ENCODE peak calls at places on chromosomes 7 and 10, in eight cellular contexts. A is GM06990, F is cardiac muscle cell, D is BE2C, J is HepG2, Z is stomach, K is heart right ventricle, U is tibial artery. Q is an unnamed sample. For H3K27me3, the result is how much of the 10 kb centered on the place peaks cover.

GRCh38 chr7:80885774-80886173 is 33.1 kb downstream of the SEMA3C start:
- DNase-seq in A (no peak), K (no peak), D (no peak), F (no peak), Z (no peak), J (no peak), U (no peak), Q (no peak)

GRCh38 chr10:103839867-103840746 is 15.3 kb downstream of the SH3PXD2A start:
- DNase-seq in K (peak), J (no peak), A (no peak), F (no peak), Z (peak), D (no peak), U (no peak), Q (no peak)

GRCh38 chr10:131731780-131732630 is 168.8 kb upstream of the PPP2R2D start:
- DNase-seq in A (no peak), F (no peak), D (no peak), U (no peak), K (no peak), Z (peak), J (no peak), Q (no peak)

GRCh38 chr10:68553599-68553998 is 6.5 kb upstream of the TET1 start:
- DNase-seq in D (no peak), A (no peak), Z (no peak), J (no peak), K (no peak), F (no peak), U (no peak), Q (no peak)

GRCh38 chr10:123576706-123577105 is 89.4 kb upstream of the GPR26 start:
- DNase-seq in U (no peak), K (no peak), J (no peak), A (no peak), D (no peak), F (no peak), Z (no peak), Q (no peak)

GRCh38 chr7:121069346-121070100 is 81.0 kb downstream of the CPED1 start:
- DNase-seq in F (no peak), D (no peak), Z (no peak), U (peak), J (no peak), K (no peak), A (no peak), Q (no peak)

GRCh38 chr7:55438085-55438764 is 73.1 kb downstream of the LANCL2 start:
- DNase-seq in A (no peak), J (no peak), U (no peak), F (no peak), K (no peak), D (no peak), Z (no peak), Q (no peak)

GRCh38 chr10:23081156-23081833 is 14.1 kb upstream of the MSRB2 start:
- DNase-seq in J (no peak), A (no peak), D (peak), Z (no peak), F (peak), U (no peak), K (no peak), Q (no peak)

GRCh38 chr7:40268836-40269235 is 134.0 kb downstream of the SUGCT start:
- DNase-seq in F (no peak), Z (no peak), D (no peak), K (no peak), U (no peak), A (no peak), J (no peak), Q (no peak)

GRCh38 chr7:29158748-29159147 is 12.4 kb upstream of the CPVL start:
- DNase-seq in Z (no peak), D (no peak), J (no peak), A (no peak), K (no peak), U (no peak), F (no peak), Q (no peak)

GRCh38 chr7:109983618-109984017 is 1107.3 kb upstream of the LRRN3 start:
- DNase-seq in U (no peak), Z (no peak), A (no peak), J (no peak), F (no peak), D (no peak), K (no peak), Q (no peak)

GRCh38 chr10:58697691-58698090 is 185.0 kb downstream of the BICC1 start:
- DNase-seq in A (no peak), U (no peak), D (no peak), K (no peak), Z (no peak), J (no peak), F (no peak), Q (peak)

GRCh38 chr7:109956916-109957315 is 1134.0 kb upstream of the LRRN3 start:
- DNase-seq in D (no peak), A (no peak), U (no peak), Z (no peak), F (no peak), K (no peak), J (no peak), Q (no peak)

GRCh38 chr10:129971381-129972144 is 7.5 kb upstream of the EBF3 start:
- DNase-seq in D (peak), U (peak), A (peak), F (peak), K (peak), Z (peak), J (peak), Q (peak)

GRCh38 chr10:121379025-121379424 is 219.2 kb downstream of the FGFR2 start:
- DNase-seq in U (no peak), F (no peak), J (no peak), K (no peak), A (no peak), Z (no peak), D (no peak), Q (no peak)

GRCh38 chr10:66835400-66835799 is 90.4 kb upstream of the LRRTM3 start:
- DNase-seq in D (no peak), J (no peak), K (no peak), F (no peak), A (no peak), U (no peak), Z (no peak), Q (no peak)

GRCh38 chr7:142383826-142384507 is 126.1 kb upstream of the PRSS58 start:
- DNase-seq in Z (no peak), K (no peak), D (no peak), J (no peak), A (no peak), F (no peak), U (no peak), Q (no peak)

GRCh38 chr10:100909506-100910260 is 3.1 kb upstream of the SLF2 start:
- DNase-seq in K (no peak), F (peak), Z (no peak), J (no peak), U (no peak), A (no peak), D (no peak), Q (peak)

GRCh38 chr10:91891285-91892001 is 17.8 kb downstream of the FGFBP3 start:
- DNase-seq in U (no peak), K (no peak), J (peak), Z (no peak), F (peak), D (no peak), A (no peak), Q (no peak)

GRCh38 chr10:98259606-98260319 is 8.2 kb downstream of the LOXL4 start:
- DNase-seq in K (no peak), A (no peak), F (no peak), U (no peak), Z (no peak), J (no peak), D (peak), Q (no peak)

GRCh38 chr10:77114181-77114821 is 523.3 kb downstream of the KCNMA1 start:
- DNase-seq in A (no peak), F (no peak), U (no peak), D (no peak), J (no peak), Z (no peak), K (no peak), Q (no peak)
- TF ChIP-seq CTCF in A (no peak), F (no peak), U (no peak), D (no peak), J (no peak), Z (no peak), K (no peak), Q (no peak)

GRCh38 chr7:158366346-158366745 is 221.3 kb downstream of the PTPRN2 start:
- DNase-seq in F (no peak), A (no peak), Z (no peak), D (peak), J (no peak), U (no peak), K (no peak), Q (no peak)

GRCh38 chr7:158368449-158368848 is 219.2 kb downstream of the PTPRN2 start:
- DNase-seq in D (no peak), Z (no peak), K (no peak), F (no peak), U (no peak), J (no peak), A (no peak), Q (no peak)

GRCh38 chr7:158369290-158369689 is 218.3 kb downstream of the PTPRN2 start:
- DNase-seq in J (no peak), D (no peak), Z (no peak), A (no peak), U (no peak), F (no peak), K (no peak), Q (no peak)

GRCh38 chr7:158366916-158367633 is 220.5 kb downstream of the PTPRN2 start:
- DNase-seq in K (no peak), A (no peak), F (no peak), J (no peak), D (no peak), Z (no peak), U (no peak), Q (no peak)

DNA sequence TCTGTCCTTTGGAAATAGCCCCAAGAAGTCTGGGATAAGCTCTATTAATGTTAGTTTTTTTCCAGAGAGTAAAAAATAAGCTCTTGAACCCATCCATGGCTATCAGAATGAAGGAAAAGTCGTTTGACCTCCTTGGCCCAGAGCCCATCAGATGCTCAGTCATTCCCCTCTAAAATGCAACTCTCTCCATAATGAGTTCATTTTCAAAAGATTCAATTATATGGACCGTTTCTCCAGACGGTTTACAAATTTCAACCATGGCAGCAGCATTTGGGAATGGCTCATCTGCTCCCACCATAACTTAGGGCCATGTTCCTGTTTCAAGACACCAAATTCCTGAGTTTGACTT is 220.0 kb downstream of the PTPRN2 start:
- DNase-seq in F (no peak), D (no peak), A (no peak), J (no peak), K (no peak), U (no peak), Z (no peak), Q (no peak)
- H3K27me3 ChIP-seq in F (under half), D (under half), A (under half), J (under half), K (under half), U (under half), Z (under half), Q (under half)

GRCh38 chr10:118287076-118287806 is 54.9 kb downstream of the FAM204A start:
- DNase-seq in J (no peak), A (no peak), Z (no peak), K (no peak), U (no peak), F (no peak), D (no peak), Q (no peak)

GRCh38 chr10:118291122-118291521 is 51.0 kb downstream of the FAM204A start:
- DNase-seq in F (no peak), Z (no peak), J (no peak), U (no peak), A (no peak), K (no peak), D (no peak), Q (no peak)

GRCh38 chr10:118282670-118283069 is 59.5 kb downstream of the FAM204A start:
- DNase-seq in Z (no peak), F (no peak), D (no peak), U (no peak), A (no peak), K (no peak), J (no peak), Q (no peak)

GRCh38 chr10:118290471-118290995 is 51.6 kb downstream of the FAM204A start:
- DNase-seq in A (no peak), Z (no peak), J (no peak), D (no peak), U (no peak), K (no peak), F (no peak), Q (no peak)

DNA sequence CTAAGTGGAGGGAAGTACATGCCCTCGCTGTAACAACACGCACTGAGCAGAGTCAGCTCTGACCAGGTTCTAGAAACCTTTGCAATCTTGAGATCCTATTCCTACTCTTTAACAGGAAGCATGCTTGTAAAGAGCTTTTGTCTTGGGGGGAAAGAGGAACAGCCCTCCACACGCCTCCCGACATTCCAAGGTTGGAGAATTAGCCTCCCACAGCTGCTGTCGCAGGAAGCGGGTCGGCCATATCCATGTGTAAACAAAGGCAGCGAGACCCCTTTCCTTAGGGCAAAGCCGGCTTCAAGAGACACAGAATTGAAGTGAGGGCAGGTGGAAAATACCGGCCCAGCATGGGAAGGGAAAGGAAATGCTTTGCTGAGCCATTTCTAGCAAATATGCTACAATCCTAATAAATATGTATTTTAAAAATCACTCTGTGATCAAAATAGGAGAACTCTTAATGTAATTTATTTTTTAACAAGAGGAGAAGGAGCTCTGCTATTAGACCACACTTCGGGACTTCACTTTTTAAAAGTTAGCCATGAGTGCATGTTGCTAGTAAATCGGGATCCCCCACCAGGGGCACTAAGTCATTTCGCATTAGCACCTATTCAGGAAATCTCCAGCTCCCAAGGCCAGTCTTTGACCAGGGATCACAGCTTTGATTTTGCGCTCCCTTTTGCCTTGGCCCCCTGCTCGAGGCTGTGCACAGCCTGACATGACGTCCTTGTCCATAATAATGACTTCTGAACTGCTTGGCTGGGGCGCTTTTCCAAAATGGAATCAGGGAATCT is 55.9 kb downstream of the FAM204A start:
- DNase-seq in U (no peak), D (no peak), Z (no peak), F (no peak), K (no peak), J (no peak), A (no peak), Q (no peak)
- TF ChIP-seq CTCF in U (no peak), D (no peak), Z (no peak), F (no peak), K (no peak), J (no peak), A (no peak), Q (no peak)

GRCh38 chr7:35261476-35262285 is 7.8 kb upstream of the TBX20 start:
- DNase-seq in J (no peak), D (no peak), F (peak), Z (no peak), U (no peak), A (no peak), K (peak), Q (no peak)
- H3K27me3 ChIP-seq in J (half or more), D (under half), F (under half), Z (half or more), U (half or more), A (under half), K (half or more), Q (half or more)

GRCh38 chr7:78510580-78511188 is 712.1 kb downstream of the PHTF2 start:
- DNase-seq in Z (peak), F (peak), D (peak), J (peak), K (no peak), A (no peak), U (no peak), Q (peak)
- TF ChIP-seq CTCF in Z (peak), F (peak), D (peak), J (peak), K (peak), A (peak), U (peak), Q (peak)

Q was measured in A673.